ENCODE peak calls at places on chromosomes 13 and 19, in nine cellular contexts. E is brain microvascular endothelial cell; N is epithelial cell of esophagus; H is pancreas; F is mammary epithelial cell; J is BJ; A is naive thymus-derived CD4-positive, alpha-beta T cell; R is tibial artery; I is GM06990. K is an unnamed sample.

GRCh38 chr13:80082396-80083096 is 258.4 kb downstream of the SPRY2 start:
- DNase-seq in I (no peak), A (no peak), N (peak; percentile 14), J (peak; percentile 5), R (no peak), E (peak; percentile 45), H (no peak), F (peak; percentile 60), K (no peak)

GRCh38 chr13:37934339-37935191 is 65.0 kb upstream of the TRPC4 start:
- DNase-seq in H (no peak), J (no peak), F (no peak), E (no peak), N (no peak), R (no peak), A (no peak), I (no peak), K (no peak)

GRCh38 chr13:41579168-41579567 is 121.8 kb downstream of the RGCC start:
- DNase-seq in F (no peak), R (no peak), N (no peak), E (no peak), H (no peak), J (no peak), I (no peak), A (no peak), K (no peak)

GRCh38 chr19:35756373-35757230 is at the start of gene HSPB6:
- DNase-seq in E (peak; percentile 29), A (no peak), F (no peak), I (no peak), R (peak; percentile 91), H (no peak), N (no peak), J (no peak), K (no peak)

GRCh38 chr19:290539-291521 is at the start of gene PLPP2:
- DNase-seq in A (no peak), R (peak; percentile 54), N (peak; percentile 67), F (peak; percentile 78), H (peak; percentile 83), E (no peak), I (no peak), J (no peak), K (no peak)

GRCh38 chr19:5691205-5691929 is 1.3 kb downstream of the RPL36 start:
- DNase-seq in F (peak; percentile 52), A (peak; percentile 27), J (no peak), H (peak; percentile 68), R (no peak), I (no peak), N (peak; percentile 55), E (no peak), K (no peak)

GRCh38 chr19:58513213-58513693 is 1.5 kb upstream of the SLC27A5 start:
- DNase-seq in A (no peak), H (no peak), R (no peak), I (no peak), E (no peak), J (no peak), N (no peak), F (no peak), K (no peak)

GRCh38 chr19:5086725-5087439 is 118.0 kb downstream of the KDM4B start:
- DNase-seq in H (no peak), I (no peak), R (no peak), E (no peak), F (no peak), J (no peak), N (no peak), A (no peak), K (no peak)

GRCh38 chr13:24264976-24265375 is 44.4 kb upstream of the C1QTNF9 start:
- DNase-seq in J (no peak), F (peak; percentile 2), R (no peak), N (peak; percentile 53), I (no peak), A (peak; percentile 85), E (no peak), H (no peak), K (no peak)

GRCh38 chr19:58055483-58055874 is 3.6 kb upstream of the ZNF135 start:
- DNase-seq in N (no peak), F (no peak), A (no peak), H (no peak), R (no peak), E (no peak), I (no peak), J (no peak), K (no peak)

DNA sequence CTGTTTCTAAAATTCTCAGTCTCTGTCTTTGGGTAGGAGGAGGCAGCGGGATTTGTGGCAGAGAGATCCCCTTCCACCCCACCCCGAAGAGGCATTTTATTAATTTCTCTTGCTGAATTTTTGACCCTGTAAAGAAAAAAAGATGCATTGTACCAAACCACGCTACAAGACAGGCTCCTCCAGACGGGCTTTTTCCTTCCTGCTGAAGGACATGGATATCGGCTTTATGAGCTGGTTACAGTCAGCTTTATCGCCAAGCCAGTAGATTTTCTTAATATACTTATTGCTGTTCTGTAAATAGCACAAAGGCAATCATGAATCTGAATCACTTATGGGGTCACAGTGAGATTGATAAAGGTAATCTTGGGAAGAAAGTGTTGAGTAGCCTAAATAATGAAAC is 24.5 kb downstream of the MBNL2 start:
- DNase-seq in H (no peak), E (no peak), I (no peak), F (no peak), J (no peak), N (no peak), R (no peak), A (no peak), K (no peak)
- H3K4me3 ChIP-seq in H (no peak overlapping the region), E (no peak overlapping the region), I (no peak overlapping the region), F (peak overlapping the region; percentile 54), J (no peak overlapping the region), N (no peak overlapping the region), R (peak overlapping the region; percentile 27), A (no peak overlapping the region), K (peak overlapping the region; percentile 37)

GRCh38 chr13:44373247-44373600 is 400 bp upstream of the SERP2 start:
- DNase-seq in I (no peak), J (no peak), E (no peak), N (no peak), A (no peak), F (no peak), R (no peak), H (no peak), K (no peak)
- H3K4me3 ChIP-seq in I (no peak overlapping the region), J (peak overlapping the region; percentile 49), E (peak overlapping the region; percentile 57), N (peak overlapping the region; percentile 21), A (no peak overlapping the region), F (peak overlapping the region; percentile 49), R (peak overlapping the region; percentile 72), H (peak overlapping the region; percentile 51), K (peak overlapping the region; percentile 84)

GRCh38 chr19:38291855-38292254 is 12.2 kb upstream of the C19orf33 start:
- DNase-seq in J (no peak), H (no peak), F (no peak), E (no peak), R (no peak), I (no peak), N (no peak), A (no peak), K (no peak)
- H3K4me3 ChIP-seq in J (no peak overlapping the region), H (no peak overlapping the region), F (no peak overlapping the region), E (no peak overlapping the region), R (no peak overlapping the region), I (no peak overlapping the region), N (no peak overlapping the region), A (no peak overlapping the region), K (no peak overlapping the region)

GRCh38 chr19:44848805-44849457 is 2.8 kb downstream of the NECTIN2 start:
- DNase-seq in J (no peak), H (peak; percentile 29), F (no peak), A (no peak), E (peak; percentile 14), N (no peak), R (no peak), I (no peak), K (no peak)

GRCh38 chr19:44846455-44847143 is 502 bp downstream of the NECTIN2 start:
- DNase-seq in N (peak; percentile 12), R (no peak), I (no peak), J (no peak), F (peak; percentile 8), E (peak; percentile 16), H (peak; percentile 57), A (no peak), K (no peak)

GRCh38 chr19:44845612-44846454 is at the start of gene NECTIN2:
- DNase-seq in N (peak; percentile 98), E (peak; percentile 98), F (peak; percentile 96), I (peak; percentile 88), R (peak; percentile 100), H (peak; percentile 99), A (peak; percentile 73), J (peak; percentile 81), K (peak; percentile 100)

GRCh38 chr19:44848036-44848804 is 2.1 kb downstream of the NECTIN2 start:
- DNase-seq in R (no peak), J (no peak), N (peak; percentile 58), F (no peak), A (no peak), H (peak; percentile 24), E (peak; percentile 49), I (no peak), K (no peak)

DNA sequence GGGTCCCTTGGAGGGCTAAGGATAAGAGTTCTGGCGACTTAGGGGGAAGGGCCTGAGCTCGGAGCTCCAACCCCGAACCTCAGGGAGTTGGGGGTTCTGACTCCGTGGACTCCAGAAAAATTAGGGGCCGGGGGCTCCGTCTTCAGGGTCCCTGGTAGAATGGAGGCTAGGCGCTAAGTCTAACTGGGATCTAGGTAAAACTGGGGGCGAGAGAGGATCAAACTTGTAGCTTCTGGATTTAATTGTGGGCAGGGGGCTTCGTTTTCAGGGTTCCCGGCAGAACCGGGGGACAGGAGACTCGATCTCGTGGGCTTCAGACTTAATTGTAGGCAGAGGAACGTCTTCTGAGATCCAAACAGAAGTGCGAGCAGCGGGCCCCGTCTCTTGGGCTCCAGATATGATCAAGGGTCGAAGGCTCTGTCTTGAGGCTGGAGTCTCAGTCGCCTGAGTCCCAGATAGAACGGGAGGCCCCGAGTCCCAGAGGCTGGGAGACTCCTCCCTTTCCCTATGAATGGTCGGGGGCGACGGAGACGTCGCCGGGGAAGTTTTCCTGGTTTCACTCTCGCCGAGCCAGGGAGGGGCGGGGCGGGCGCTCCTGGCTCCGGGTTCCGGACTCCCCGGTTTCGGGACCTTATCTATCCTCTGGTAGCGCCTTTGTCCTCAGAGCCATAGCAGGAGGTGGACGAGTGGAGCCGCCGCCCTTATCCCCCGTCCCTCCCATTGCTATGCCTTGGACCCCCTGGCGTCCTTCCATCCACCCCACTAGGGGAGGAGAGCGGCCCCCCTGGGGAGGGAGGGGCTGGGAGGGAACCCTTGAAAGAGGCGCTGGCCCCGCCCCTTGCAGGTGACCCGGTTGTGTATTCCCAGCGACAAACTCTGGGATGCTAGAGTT is 1.3 kb downstream of the NECTIN2 start:
- DNase-seq in J (no peak), F (peak; percentile 86), A (no peak), E (peak; percentile 60), R (peak; percentile 89), I (no peak), H (peak; percentile 81), N (peak; percentile 78), K (no peak)
- H3K4me3 ChIP-seq in J (peak overlapping the region; percentile 69), F (peak overlapping the region; percentile 73), A (peak overlapping the region; percentile 48), E (peak overlapping the region; percentile 93), R (peak overlapping the region; percentile 94), I (no peak overlapping the region), H (peak overlapping the region; percentile 97), N (peak overlapping the region; percentile 95), K (peak overlapping the region; percentile 80)

K was measured in thoracic aorta.